ENCODE peak calls at places on chromosomes 12 and 14, in four cellular contexts. One of them, this sample, is unnamed.

GRCh38 chr14:89955022-89955414 is 488 bp upstream of the EFCAB11 start:
- DNase-seq in HepG2: no peak
- DNase-seq in K562: no peak
- DNase-seq in GM12878: no peak
- DNase-seq in this sample: no peak

GRCh38 chr12:124663771-124664366 is 96.5 kb upstream of the NCOR2 start:
- DNase-seq in HepG2: no peak
- DNase-seq in K562: no peak
- DNase-seq in GM12878: no peak
- DNase-seq in this sample: no peak

GRCh38 chr12:110762891-110763290 is 20.2 kb upstream of the PPP1CC start:
- DNase-seq in HepG2: no peak
- DNase-seq in K562: no peak
- DNase-seq in GM12878: no peak
- DNase-seq in this sample: no peak

GRCh38 chr12:104846056-104846762 is 111.9 kb downstream of the SLC41A2 start:
- DNase-seq in HepG2: no peak
- DNase-seq in K562: no peak
- DNase-seq in GM12878: no peak
- DNase-seq in this sample: no peak

GRCh38 chr12:110794623-110795280 is 52.0 kb upstream of the CCDC63 start:
- DNase-seq in HepG2: no peak
- DNase-seq in K562: peak; percentile 44
- DNase-seq in GM12878: no peak
- DNase-seq in this sample: peak; percentile 39

GRCh38 chr14:93010543-93011541 is 87.9 kb downstream of the CHGA start:
- DNase-seq in HepG2: peak; percentile 73
- DNase-seq in K562: peak; percentile 43
- DNase-seq in GM12878: no peak
- DNase-seq in this sample: no peak

GRCh38 chr12:57215668-57216013 is 953 bp upstream of the NXPH4 start:
- DNase-seq in HepG2: no peak
- DNase-seq in K562: no peak
- DNase-seq in GM12878: no peak
- DNase-seq in this sample: no peak

GRCh38 chr14:29092121-29092520 is 325.5 kb downstream of the FOXG1 start:
- DNase-seq in HepG2: no peak
- DNase-seq in K562: no peak
- DNase-seq in GM12878: no peak
- DNase-seq in this sample: no peak

GRCh38 chr12:64682572-64683277 is 72.4 kb downstream of the RASSF3 start:
- DNase-seq in HepG2: no peak
- DNase-seq in K562: no peak
- DNase-seq in GM12878: no peak
- DNase-seq in this sample: peak; percentile 80

GRCh38 chr12:57846285-57846576 is 298 bp downstream of the CTDSP2 start:
- DNase-seq in HepG2: no peak
- DNase-seq in K562: no peak
- DNase-seq in GM12878: no peak
- DNase-seq in this sample: no peak

GRCh38 chr14:69996197-69996596 is 117.0 kb downstream of the SMOC1 start:
- DNase-seq in HepG2: no peak
- DNase-seq in K562: no peak
- DNase-seq in GM12878: no peak
- DNase-seq in this sample: no peak

GRCh38 chr12:21989819-21990412 is 48.7 kb upstream of the ABCC9 start:
- DNase-seq in HepG2: peak; percentile 1
- DNase-seq in K562: peak; percentile 34
- DNase-seq in GM12878: no peak
- DNase-seq in this sample: peak; percentile 33

GRCh38 chr12:77609016-77609415 is 221.7 kb upstream of the NAV3 start:
- DNase-seq in HepG2: no peak
- DNase-seq in K562: no peak
- DNase-seq in GM12878: no peak
- DNase-seq in this sample: no peak

GRCh38 chr14:25431211-25432076 is 381.5 kb upstream of the STXBP6 start:
- DNase-seq in HepG2: peak; percentile 53
- DNase-seq in K562: peak; percentile 13
- DNase-seq in GM12878: no peak
- DNase-seq in this sample: peak; percentile 15

GRCh38 chr12:5243014-5243413 is 188.9 kb upstream of the NTF3 start:
- DNase-seq in HepG2: no peak
- DNase-seq in K562: no peak
- DNase-seq in GM12878: no peak
- DNase-seq in this sample: no peak

GRCh38 chr14:63257299-63257698 is 53.1 kb downstream of the RHOJ start:
- DNase-seq in HepG2: no peak
- DNase-seq in K562: no peak
- DNase-seq in GM12878: no peak
- DNase-seq in this sample: no peak

GRCh38 chr12:2960996-2961616 is 1.9 kb downstream of the TEAD4 start:
- DNase-seq in HepG2: no peak
- DNase-seq in K562: peak; percentile 13
- DNase-seq in GM12878: no peak
- DNase-seq in this sample: no peak

GRCh38 chr12:46523863-46524770 is 151.5 kb upstream of the SLC38A2 start:
- DNase-seq in HepG2: peak; percentile 92
- DNase-seq in K562: peak; percentile 86
- DNase-seq in GM12878: no peak
- DNase-seq in this sample: no peak

GRCh38 chr12:94225924-94226630 is 77.7 kb downstream of the PLXNC1 start:
- DNase-seq in HepG2: no peak
- DNase-seq in K562: no peak
- DNase-seq in GM12878: no peak
- DNase-seq in this sample: peak; percentile 11

GRCh38 chr14:32393119-32393518 is 64.0 kb downstream of the AKAP6 start:
- DNase-seq in HepG2: no peak
- DNase-seq in K562: no peak
- DNase-seq in GM12878: no peak
- DNase-seq in this sample: no peak

GRCh38 chr12:109291531-109292341 is 17.3 kb downstream of the FOXN4 start:
- DNase-seq in HepG2: no peak
- DNase-seq in K562: no peak
- DNase-seq in GM12878: no peak
- DNase-seq in this sample: peak; percentile 95

GRCh38 chr12:48156648-48157015 is 683 bp downstream of the ASB8 start:
- DNase-seq in HepG2: no peak
- DNase-seq in K562: no peak
- DNase-seq in GM12878: no peak
- DNase-seq in this sample: no peak

GRCh38 chr12:49824886-49825285 is 3.3 kb downstream of the NCKAP5L start:
- DNase-seq in HepG2: no peak
- DNase-seq in K562: no peak
- DNase-seq in GM12878: no peak
- DNase-seq in this sample: no peak

GRCh38 chr12:106333010-106333409 is 24.5 kb upstream of the POLR3B start:
- DNase-seq in HepG2: no peak
- DNase-seq in K562: no peak
- DNase-seq in GM12878: no peak
- DNase-seq in this sample: no peak

GRCh38 chr12:28799337-28799736 is 349.7 kb upstream of the FAR2 start:
- DNase-seq in HepG2: no peak
- DNase-seq in K562: no peak
- DNase-seq in GM12878: no peak
- DNase-seq in this sample: no peak

GRCh38 chr14:22122227-22123187 is 448.9 kb upstream of the OR4E1 start:
- DNase-seq in HepG2: peak; percentile 37
- DNase-seq in K562: no peak
- DNase-seq in GM12878: no peak
- DNase-seq in this sample: no peak

GRCh38 chr14:84202486-84202885 is 1327.5 kb upstream of the FLRT2 start:
- DNase-seq in HepG2: no peak
- DNase-seq in K562: no peak
- DNase-seq in GM12878: no peak
- DNase-seq in this sample: no peak

GRCh38 chr12:121295123-121295745 is 1.3 kb downstream of the CAMKK2 start:
- DNase-seq in HepG2: peak; percentile 6
- DNase-seq in K562: peak; percentile 29
- DNase-seq in GM12878: no peak
- DNase-seq in this sample: peak; percentile 65

GRCh38 chr12:104263026-104263425 is 40.5 kb upstream of the EID3 start:
- DNase-seq in HepG2: no peak
- DNase-seq in K562: no peak
- DNase-seq in GM12878: no peak
- DNase-seq in this sample: no peak

GRCh38 chr14:94995551-94995950 is 161.8 kb downstream of the DICER1 start:
- DNase-seq in HepG2: no peak
- DNase-seq in K562: no peak
- DNase-seq in GM12878: no peak
- DNase-seq in this sample: no peak

GRCh38 chr14:94989417-94989816 is 167.9 kb downstream of the DICER1 start:
- DNase-seq in HepG2: no peak
- DNase-seq in K562: no peak
- DNase-seq in GM12878: no peak
- DNase-seq in this sample: no peak

GRCh38 chr14:94989946-94990345 is 167.4 kb downstream of the DICER1 start:
- DNase-seq in HepG2: no peak
- DNase-seq in K562: no peak
- DNase-seq in GM12878: no peak
- DNase-seq in this sample: no peak

GRCh38 chr14:94994245-94994644 is 163.1 kb downstream of the DICER1 start:
- DNase-seq in HepG2: no peak
- DNase-seq in K562: no peak
- DNase-seq in GM12878: no peak
- DNase-seq in this sample: no peak

DNA sequence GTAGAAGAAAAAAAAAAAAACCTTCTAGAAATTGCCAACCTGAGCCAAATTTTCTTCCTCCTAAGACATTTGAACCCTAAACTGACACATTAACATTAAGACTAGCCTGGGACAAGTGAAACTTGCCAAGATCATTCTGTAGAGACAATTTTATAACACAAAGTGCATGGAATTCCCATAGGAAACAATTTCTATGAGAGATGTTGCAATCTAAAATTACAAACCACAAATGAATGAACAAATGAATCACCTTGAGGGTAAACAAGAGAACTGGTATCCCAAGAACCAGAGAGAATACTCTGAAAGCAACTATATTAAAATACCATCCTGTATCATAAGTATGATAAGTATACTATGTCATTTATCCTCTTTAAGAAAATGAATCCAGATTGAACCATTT is 165.3 kb downstream of the DICER1 start:
- DNase-seq in HepG2: no peak
- DNase-seq in K562: no peak
- DNase-seq in GM12878: no peak
- DNase-seq in this sample: no peak
- TF ChIP-seq MAX in HepG2: no peak
- TF ChIP-seq MAX in K562: no peak
- TF ChIP-seq MAX in GM12878: no peak
- TF ChIP-seq MAX in this sample: no peak

GRCh38 chr14:105394714-105395537 is 3.4 kb upstream of the TEX22 start:
- DNase-seq in HepG2: no peak
- DNase-seq in K562: no peak
- DNase-seq in GM12878: no peak
- DNase-seq in this sample: no peak
- TF ChIP-seq FOXM1 in HepG2: no peak
- TF ChIP-seq FOXM1 in K562: no peak
- TF ChIP-seq FOXM1 in GM12878: no peak
- TF ChIP-seq FOXM1 in this sample: no peak

DNA sequence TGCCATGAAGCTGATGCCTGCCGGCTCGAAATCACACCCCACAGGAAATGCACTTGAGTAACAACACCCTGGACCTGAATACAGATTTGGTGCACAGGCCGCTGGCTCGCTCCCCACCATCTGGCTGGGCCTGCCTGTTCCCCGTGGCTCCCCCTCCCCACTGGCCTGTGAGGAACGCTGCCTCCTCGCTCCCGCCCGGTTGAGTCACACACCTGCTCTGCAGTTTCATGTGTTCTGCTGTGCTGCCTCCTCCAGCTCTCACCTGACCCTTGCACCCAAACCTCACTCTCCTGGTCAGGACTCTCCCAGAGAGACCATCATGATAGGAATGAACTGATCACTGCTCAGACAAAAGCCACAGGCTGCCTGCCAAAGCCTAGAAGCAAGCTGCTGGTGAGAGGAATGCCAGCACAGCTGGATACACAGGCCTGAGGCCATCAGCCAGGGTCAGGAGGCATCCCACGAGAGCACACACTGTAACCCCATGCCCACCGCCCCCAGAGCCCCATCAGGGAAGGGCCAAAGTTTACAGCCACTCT is 3.8 kb upstream of the SIVA1 start:
- DNase-seq in HepG2: peak; percentile 88
- DNase-seq in K562: no peak
- DNase-seq in GM12878: no peak
- DNase-seq in this sample: no peak
- TF ChIP-seq REST in HepG2: no peak
- TF ChIP-seq REST in K562: no peak
- TF ChIP-seq REST in GM12878: no peak
- TF ChIP-seq REST in this sample: no peak

GRCh38 chr14:99689266-99690236 is 5.5 kb downstream of the CYP46A1 start:
- DNase-seq in HepG2: no peak
- DNase-seq in K562: no peak
- DNase-seq in GM12878: no peak
- DNase-seq in this sample: no peak

GRCh38 chr14:99686557-99687283 is 2.6 kb downstream of the CYP46A1 start:
- DNase-seq in HepG2: no peak
- DNase-seq in K562: no peak
- DNase-seq in GM12878: no peak
- DNase-seq in this sample: no peak

GRCh38 chr14:99688210-99688581 is 4.1 kb downstream of the CYP46A1 start:
- DNase-seq in HepG2: no peak
- DNase-seq in K562: no peak
- DNase-seq in GM12878: no peak
- DNase-seq in this sample: no peak

GRCh38 chr14:99688629-99689028 is 4.5 kb downstream of the CYP46A1 start:
- DNase-seq in HepG2: no peak
- DNase-seq in K562: no peak
- DNase-seq in GM12878: no peak
- DNase-seq in this sample: no peak

DNA sequence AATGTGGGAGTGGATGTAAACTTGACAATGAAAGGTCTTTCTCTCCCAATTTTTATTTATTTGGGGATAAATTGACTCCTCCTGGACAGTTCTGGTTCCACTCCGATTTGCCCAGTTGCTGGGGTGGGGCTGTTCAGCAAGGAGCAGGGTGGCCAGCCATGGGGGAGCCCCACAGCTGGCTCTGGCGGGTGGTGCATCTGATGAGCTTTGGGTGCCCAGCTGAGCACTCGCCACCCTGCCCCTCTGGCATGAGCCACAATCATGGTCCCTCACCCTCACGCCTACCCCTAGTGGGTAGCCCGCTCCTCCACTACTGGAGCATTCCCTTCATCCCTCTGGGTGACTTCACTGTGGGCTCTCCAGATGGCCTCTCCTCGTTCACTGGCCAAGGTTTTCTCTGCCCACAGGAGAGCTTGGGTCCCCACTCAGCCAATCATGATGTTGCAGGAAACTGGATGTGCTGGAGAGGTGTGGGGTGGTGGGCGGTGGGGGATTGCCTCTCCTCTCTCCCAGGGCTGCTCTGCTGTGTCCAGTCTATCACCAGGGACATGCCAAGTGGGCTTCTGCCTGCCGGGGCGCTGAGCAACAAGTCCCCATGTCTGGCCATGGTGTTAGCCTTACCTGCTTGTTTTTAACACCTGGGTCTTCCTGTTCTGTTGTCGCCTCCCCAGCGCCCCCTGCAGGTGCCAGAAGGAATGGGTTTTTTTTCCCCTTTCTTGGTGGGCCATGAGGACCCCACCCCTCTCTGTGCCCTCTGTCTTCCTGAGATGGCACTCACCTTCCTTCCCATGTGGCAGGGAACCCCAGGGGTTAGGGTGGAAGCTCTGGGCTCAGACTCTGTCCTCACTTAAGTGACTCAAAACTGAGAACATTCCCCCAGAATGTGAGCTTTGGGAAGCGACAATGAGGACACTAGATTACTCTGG is 3.4 kb downstream of the CYP46A1 start:
- DNase-seq in HepG2: peak; percentile 19
- DNase-seq in K562: peak; percentile 18
- DNase-seq in GM12878: no peak
- DNase-seq in this sample: no peak
- TF ChIP-seq MAX in HepG2: no peak
- TF ChIP-seq MAX in K562: no peak
- TF ChIP-seq MAX in GM12878: no peak
- TF ChIP-seq MAX in this sample: no peak